ENCODE peak calls at places on chromosome 4, in five cellular contexts. Y, J, Q, L and H are unnamed samples.

GRCh38 chr4:114563536-114564315 is 34.9 kb upstream of the UGT8 start:
- DNase-seq in L (no peak), J (no peak), Q (no peak), Y (no peak), H (no peak)

GRCh38 chr4:156941940-156942548 is 29.6 kb downstream of the PDGFC start:
- DNase-seq in Q (no peak), Y (peak; percentile 11), L (no peak), J (no peak), H (peak; percentile 21)

GRCh38 chr4:2066011-2066551 is 7.0 kb downstream of the NAT8L start:
- DNase-seq in Y (no peak), L (no peak), Q (no peak), J (peak; percentile 35), H (no peak)

GRCh38 chr4:83369825-83370639 is 35.4 kb upstream of the HPSE start:
- DNase-seq in J (no peak), Q (no peak), L (no peak), Y (no peak), H (no peak)

GRCh38 chr4:126733301-126733700 is 899.5 kb upstream of the INTU start:
- DNase-seq in Y (no peak), L (no peak), Q (no peak), J (no peak), H (no peak)

GRCh38 chr4:118180776-118181175 is 146.5 kb downstream of the NDST3 start:
- DNase-seq in Q (no peak), L (no peak), J (no peak), Y (no peak), H (no peak)

GRCh38 chr4:6953751-6954380 is 44.2 kb downstream of the TBC1D14 start:
- DNase-seq in J (peak; percentile 78), Y (peak; percentile 82), L (peak; percentile 81), Q (no peak), H (peak; percentile 81)

GRCh38 chr4:22515145-22515887 is 550 bp downstream of the ADGRA3 start:
- DNase-seq in J (peak; percentile 79), L (peak; percentile 61), Q (no peak), Y (peak; percentile 61), H (peak; percentile 59)

GRCh38 chr4:8662776-8663175 is 70.2 kb downstream of the CPZ start:
- DNase-seq in J (no peak), Y (no peak), Q (no peak), L (no peak), H (no peak)

GRCh38 chr4:55754754-55755350 is 64.7 kb upstream of the EXOC1L start:
- DNase-seq in Y (no peak), L (no peak), J (no peak), Q (no peak), H (no peak)

GRCh38 chr4:122783301-122784215 is 43.1 kb upstream of the FGF2 start:
- DNase-seq in J (peak; percentile 72), L (peak; percentile 66), Q (no peak), Y (peak; percentile 58), H (peak; percentile 85)

GRCh38 chr4:112318239-112319142 is 21.3 kb downstream of the ALPK1 start:
- DNase-seq in Y (no peak), J (no peak), L (no peak), Q (no peak), H (no peak)

GRCh38 chr4:16140520-16141249 is 56.9 kb upstream of the PROM1 start:
- DNase-seq in Y (no peak), J (no peak), Q (no peak), L (no peak), H (no peak)

GRCh38 chr4:176879370-176880116 is 86.8 kb upstream of the VEGFC start:
- DNase-seq in Y (no peak), L (no peak), J (no peak), Q (no peak), H (no peak)

GRCh38 chr4:7828011-7828720 is 111.5 kb downstream of the AFAP1 start:
- DNase-seq in Q (no peak), L (peak; percentile 75), Y (peak; percentile 42), J (peak; percentile 84), H (peak; percentile 73)

GRCh38 chr4:182847956-182848450 is 69.2 kb downstream of the DCTD start:
- DNase-seq in L (no peak), J (no peak), Q (no peak), Y (no peak), H (no peak)

GRCh38 chr4:79065262-79065661 is 126.0 kb upstream of the PAQR3 start:
- DNase-seq in L (no peak), Y (no peak), Q (no peak), J (no peak), H (no peak)

GRCh38 chr4:132330994-132331393 is 818.1 kb upstream of the PCDH10 start:
- DNase-seq in Y (no peak), Q (no peak), L (no peak), J (no peak), H (no peak)

GRCh38 chr4:157172011-157172410 is 48.5 kb upstream of the GRIA2 start:
- DNase-seq in L (no peak), Q (no peak), Y (no peak), J (no peak), H (no peak)

GRCh38 chr4:118268780-118269179 is 84.0 kb downstream of the PRSS12 start:
- DNase-seq in J (no peak), L (no peak), Y (no peak), Q (no peak), H (no peak)

GRCh38 chr4:169124661-169125060 is 114.6 kb upstream of the CBR4 start:
- DNase-seq in J (no peak), Y (no peak), L (no peak), Q (no peak), H (no peak)

GRCh38 chr4:112031712-112032328 is 113.4 kb upstream of the FAM241A start:
- DNase-seq in L (no peak), J (no peak), Y (no peak), Q (no peak), H (no peak)

GRCh38 chr4:3249681-3250437 is 900 bp downstream of the MSANTD1 start:
- DNase-seq in L (peak; percentile 9), Y (no peak), J (no peak), Q (no peak), H (peak; percentile 55)

GRCh38 chr4:145481942-145482208 is 222 bp downstream of the SMAD1 start:
- DNase-seq in Q (no peak), J (no peak), L (no peak), Y (no peak), H (no peak)

GRCh38 chr4:186904104-186904503 is 180.4 kb upstream of the FAT1 start:
- DNase-seq in Q (no peak), Y (no peak), J (no peak), L (no peak), H (no peak)

GRCh38 chr4:17854076-17854475 is 43.3 kb downstream of the NCAPG start:
- DNase-seq in J (no peak), Y (no peak), L (no peak), Q (no peak), H (no peak)

GRCh38 chr4:162265802-162266201 is 102.0 kb upstream of the FSTL5 start:
- DNase-seq in Q (no peak), Y (no peak), J (no peak), L (no peak), H (no peak)

GRCh38 chr4:58590714-58591113 is 1480.5 kb upstream of the IGFBP7 start:
- DNase-seq in L (no peak), Q (no peak), J (no peak), Y (no peak), H (no peak)

GRCh38 chr4:78217557-78217956 is 160.4 kb downstream of the FRAS1 start:
- DNase-seq in Q (no peak), J (no peak), Y (no peak), L (no peak), H (no peak)

GRCh38 chr4:123338715-123339114 is 57.9 kb upstream of the SPRY1 start:
- DNase-seq in Q (no peak), Y (no peak), L (no peak), J (no peak), H (no peak)

GRCh38 chr4:7161721-7162214 is 30.6 kb upstream of the SORCS2 start:
- DNase-seq in J (peak; percentile 73), L (no peak), Q (no peak), Y (no peak), H (no peak)

GRCh38 chr4:173934201-173934600 is 349.3 kb downstream of the FBXO8 start:
- DNase-seq in L (no peak), J (no peak), Y (no peak), Q (no peak), H (no peak)

DNA sequence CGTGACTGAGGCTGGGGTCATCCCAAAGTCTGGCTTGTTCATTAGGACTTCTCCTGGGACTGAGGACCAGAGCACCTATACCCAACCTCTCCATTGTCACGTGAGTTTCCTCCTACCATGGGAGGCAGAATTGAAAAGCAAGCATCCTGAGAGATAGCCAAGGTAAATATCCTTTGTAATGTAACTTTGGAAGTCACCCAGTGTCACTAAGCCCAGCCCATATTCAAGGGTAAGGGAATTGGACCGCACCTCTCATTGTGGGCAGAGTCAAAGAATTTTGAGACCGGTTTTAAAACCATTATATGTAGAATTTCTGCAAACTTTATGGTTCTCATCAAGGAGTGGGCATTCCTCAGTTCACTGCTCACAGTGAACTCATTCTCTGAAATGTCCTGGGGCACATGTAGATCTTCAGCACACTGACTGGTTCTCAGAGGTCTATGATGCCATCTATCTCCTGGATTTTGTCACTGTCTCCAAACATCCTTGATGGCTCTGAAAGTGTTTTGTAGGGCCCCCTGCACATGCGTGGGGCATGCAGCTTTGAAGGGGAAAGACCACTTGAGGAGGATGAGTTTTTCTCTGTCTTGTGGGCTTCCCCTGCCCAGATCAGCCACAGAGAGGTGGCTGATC is 35.3 kb upstream of the CHRNA9 start:
- DNase-seq in J (no peak), Y (no peak), Q (no peak), L (no peak), H (no peak)
- TF ChIP-seq CTCF in J (no peak), Y (no peak), Q (no peak), L (no peak), H (no peak)

GRCh38 chr4:36208884-36209473 is 35.3 kb downstream of the ARAP2 start:
- DNase-seq in Q (no peak), J (no peak), L (no peak), Y (no peak), H (no peak)
- H3K27ac ChIP-seq in Q (no peak overlapping the region), J (no peak overlapping the region), L (no peak overlapping the region), Y (no peak overlapping the region), H (no peak overlapping the region)

DNA sequence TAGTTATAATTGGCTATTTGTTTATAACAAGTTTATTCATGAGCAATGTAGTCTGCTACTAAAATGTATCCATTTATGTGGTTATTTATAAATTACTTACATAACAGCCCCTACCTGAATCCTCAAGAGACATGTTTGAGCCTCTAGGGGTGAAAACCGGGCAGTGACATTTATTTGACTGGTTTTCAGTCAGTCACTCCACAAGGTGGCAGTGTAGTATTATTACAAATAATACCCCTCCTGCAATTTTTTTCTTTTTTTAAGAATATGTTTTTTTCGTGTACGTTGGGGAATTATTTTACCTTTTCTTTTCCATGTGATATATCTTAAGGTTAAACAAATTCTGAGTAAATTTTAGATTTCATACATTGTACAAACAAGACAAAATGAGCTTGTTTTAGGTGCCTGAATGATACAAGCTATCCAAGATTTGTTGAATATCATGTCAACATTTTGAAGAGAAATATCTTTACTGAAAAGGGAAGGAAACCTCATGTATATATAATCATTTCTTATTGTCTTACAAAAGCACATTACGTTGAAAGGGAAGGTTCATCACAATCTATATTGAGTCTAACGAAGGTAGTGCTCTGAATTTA is 598.7 kb upstream of the TECRL start:
- DNase-seq in J (no peak), L (no peak), Y (no peak), Q (no peak), H (no peak)
- TF ChIP-seq CTCF in J (no peak), L (peak; percentile 56), Y (peak; percentile 31), Q (no peak), H (peak; percentile 28)

DNA sequence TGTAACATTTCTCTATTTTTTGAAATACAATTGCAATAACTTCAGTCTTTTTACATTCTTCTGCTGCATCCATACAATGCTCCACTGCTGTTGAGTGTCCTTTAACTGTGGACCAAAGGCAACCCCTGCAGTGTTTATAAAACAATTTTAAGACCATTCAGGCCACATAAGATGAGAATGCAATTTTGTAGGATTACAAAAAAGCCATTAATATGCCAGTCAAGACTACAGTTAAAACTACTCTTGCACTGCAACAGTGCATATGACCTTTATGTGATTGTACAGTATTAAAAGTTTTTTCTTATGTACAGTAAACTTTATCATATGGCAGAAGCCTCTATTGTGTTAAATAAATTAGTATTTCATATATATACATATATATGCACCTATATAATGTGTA is 55.7 kb upstream of the ATOH1 start:
- DNase-seq in J (no peak), Q (no peak), L (no peak), Y (no peak), H (no peak)
- H3K27ac ChIP-seq in J (no peak overlapping the region), Q (no peak overlapping the region), L (no peak overlapping the region), Y (no peak overlapping the region), H (no peak overlapping the region)